ENCODE peak calls at places on chromosomes 11 and 22, in seven cellular contexts. R is mammary epithelial cell, C is fibroblast of mammary gland, N is body of pancreas, W is choroid plexus epithelial cell, K is SK-N-SH, E is A549. B is an unnamed sample.

GRCh38 chr11:65528819-65529350 is 4.0 kb downstream of the SCYL1 start:
- DNase-seq in R (no peak), C (no peak), N (no peak), W (no peak), K (no peak), E (no peak), B (no peak)

GRCh38 chr22:30206964-30207363 is 39.6 kb downstream of the LIF start:
- DNase-seq in R (peak), C (peak), N (peak), W (peak), K (peak), E (peak), B (no peak)

GRCh38 chr11:20668844-20669832 is at the start of gene NELL1:
- DNase-seq in R (peak), C (no peak), N (no peak), W (peak), K (peak), E (no peak), B (no peak)

GRCh38 chr11:96265236-96265737 is 77.7 kb downstream of the MAML2 start:
- DNase-seq in R (no peak), C (no peak), N (no peak), W (no peak), K (no peak), E (no peak), B (no peak)

GRCh38 chr11:13694115-13694514 is 25.6 kb downstream of the FAR1 start:
- DNase-seq in R (no peak), C (no peak), N (no peak), W (no peak), K (no peak), E (no peak), B (no peak)

GRCh38 chr11:3970101-3970500 is 114.6 kb downstream of the STIM1 start:
- DNase-seq in R (no peak), C (no peak), N (no peak), W (peak), K (no peak), E (no peak), B (no peak)

GRCh38 chr11:76888989-76889388 is 28.3 kb downstream of the ACER3 start:
- DNase-seq in R (no peak), C (no peak), N (no peak), W (peak), K (no peak), E (no peak), B (no peak)

GRCh38 chr11:64238076-64238475 is 2.8 kb upstream of the FKBP2 start:
- DNase-seq in R (no peak), C (no peak), N (no peak), W (no peak), K (no peak), E (no peak), B (no peak)

GRCh38 chr11:57323503-57324153 is 1.1 kb downstream of the TNKS1BP1 start:
- DNase-seq in R (no peak), C (peak), N (no peak), W (peak), K (no peak), E (peak), B (no peak)

GRCh38 chr11:4643084-4643483 is 698 bp upstream of the OR51E1 start:
- DNase-seq in R (no peak), C (no peak), N (no peak), W (peak), K (no peak), E (no peak), B (no peak)

GRCh38 chr11:3808846-3809623 is 675 bp downstream of the PGAP2 start:
- DNase-seq in R (peak), C (peak), N (peak), W (peak), K (peak), E (peak), B (peak)

GRCh38 chr11:19978668-19979518 is 181.4 kb downstream of the DBX1 start:
- DNase-seq in R (peak), C (peak), N (no peak), W (peak), K (no peak), E (peak), B (no peak)

GRCh38 chr11:46913484-46913883 is 4.9 kb downstream of the LRP4 start:
- DNase-seq in R (no peak), C (no peak), N (no peak), W (no peak), K (no peak), E (no peak), B (no peak)

GRCh38 chr22:19480173-19480568 is 451 bp downstream of the CDC45 start:
- DNase-seq in R (no peak), C (no peak), N (no peak), W (no peak), K (no peak), E (no peak), B (no peak)

GRCh38 chr11:72038491-72038890 is 39.8 kb downstream of the IL18BP start:
- DNase-seq in R (peak), C (peak), N (peak), W (peak), K (peak), E (no peak), B (no peak)

GRCh38 chr11:67303132-67303988 is at the start of gene SSH3:
- DNase-seq in R (peak), C (peak), N (peak), W (peak), K (peak), E (peak), B (no peak)

GRCh38 chr11:111449158-111449557 is 63.0 kb downstream of the BTG4 start:
- DNase-seq in R (no peak), C (no peak), N (no peak), W (no peak), K (peak), E (no peak), B (no peak)

GRCh38 chr11:131977231-131977630 is 606.8 kb downstream of the NTM start:
- DNase-seq in R (peak), C (peak), N (no peak), W (peak), K (no peak), E (no peak), B (no peak)

GRCh38 chr11:62689421-62690183 is at the start of gene LRRN4CL:
- DNase-seq in R (no peak), C (peak), N (no peak), W (peak), K (peak), E (no peak), B (no peak)

DNA sequence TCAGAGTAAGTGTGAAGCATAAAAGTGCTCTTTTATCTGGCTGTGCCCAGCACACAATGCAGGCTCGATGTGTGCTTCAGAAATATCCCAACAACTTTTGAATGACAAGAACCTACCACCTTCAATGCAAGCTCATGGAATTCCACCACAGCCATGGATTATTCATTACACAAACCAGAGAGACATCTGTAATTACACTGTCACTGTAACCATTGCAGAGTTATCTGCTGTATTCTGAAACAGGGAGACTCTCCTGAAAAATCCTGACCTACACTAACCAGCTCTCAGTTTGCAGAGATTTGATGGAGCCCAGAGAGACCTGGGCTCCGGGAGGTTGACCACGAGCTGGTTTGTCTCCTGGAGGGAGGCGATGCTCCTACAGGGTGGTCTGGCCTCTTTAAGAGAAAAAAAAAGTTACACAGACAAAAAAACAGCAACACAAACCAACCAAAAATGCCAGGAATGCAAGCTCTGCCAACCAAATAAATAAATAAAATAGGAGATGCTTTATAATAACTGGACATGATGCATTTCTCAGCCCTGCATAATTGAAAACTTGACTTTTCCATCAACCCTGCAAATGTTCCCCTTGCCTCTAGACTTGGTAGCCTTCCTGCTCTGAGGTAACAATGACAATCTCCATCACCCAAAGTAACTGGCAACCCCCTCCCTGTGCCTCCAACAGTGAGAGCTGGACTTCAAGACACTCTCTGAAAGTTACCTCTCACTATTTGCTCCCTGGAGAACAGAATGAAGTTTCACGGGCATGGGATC is 69.7 kb downstream of the ETS1 start:
- DNase-seq in R (no peak), C (peak), N (no peak), W (peak), K (no peak), E (no peak), B (no peak)
- H3K4me3 ChIP-seq in R (peak), C (peak), N (no peak), W (peak), K (peak), E (no peak), B (peak)

GRCh38 chr11:115415939-115416338 is 88.3 kb downstream of the CADM1 start:
- DNase-seq in R (no peak), C (no peak), N (no peak), W (no peak), K (peak), E (no peak), B (no peak)
- H3K4me3 ChIP-seq in R (no peak), C (no peak), N (no peak), W (no peak), K (no peak), E (no peak), B (no peak)

GRCh38 chr11:73340164-73340563 is 32.1 kb downstream of the ARHGEF17 start:
- DNase-seq in R (no peak), C (no peak), N (no peak), W (no peak), K (no peak), E (no peak), B (no peak)

GRCh38 chr11:73343076-73343833 is 32.9 kb upstream of the RELT start:
- DNase-seq in R (no peak), C (no peak), N (no peak), W (no peak), K (peak), E (no peak), B (no peak)

GRCh38 chr11:73345481-73346147 is 30.6 kb upstream of the RELT start:
- DNase-seq in R (no peak), C (no peak), N (no peak), W (no peak), K (no peak), E (no peak), B (no peak)

GRCh38 chr11:73344191-73344607 is 32.0 kb upstream of the RELT start:
- DNase-seq in R (no peak), C (no peak), N (no peak), W (no peak), K (peak), E (no peak), B (no peak)

GRCh38 chr11:73342633-73343032 is 33.6 kb upstream of the RELT start:
- DNase-seq in R (no peak), C (no peak), N (no peak), W (no peak), K (peak), E (no peak), B (no peak)
- H3K4me3 ChIP-seq in R (no peak), C (no peak), N (no peak), W (peak), K (peak), E (no peak), B (no peak)

GRCh38 chr11:122097419-122098001 is 18.5 kb downstream of the BLID start:
- DNase-seq in R (peak), C (peak), N (no peak), W (peak), K (peak), E (no peak), B (no peak)
- H3K4me3 ChIP-seq in R (peak), C (peak), N (no peak), W (peak), K (peak), E (no peak), B (no peak)

DNA sequence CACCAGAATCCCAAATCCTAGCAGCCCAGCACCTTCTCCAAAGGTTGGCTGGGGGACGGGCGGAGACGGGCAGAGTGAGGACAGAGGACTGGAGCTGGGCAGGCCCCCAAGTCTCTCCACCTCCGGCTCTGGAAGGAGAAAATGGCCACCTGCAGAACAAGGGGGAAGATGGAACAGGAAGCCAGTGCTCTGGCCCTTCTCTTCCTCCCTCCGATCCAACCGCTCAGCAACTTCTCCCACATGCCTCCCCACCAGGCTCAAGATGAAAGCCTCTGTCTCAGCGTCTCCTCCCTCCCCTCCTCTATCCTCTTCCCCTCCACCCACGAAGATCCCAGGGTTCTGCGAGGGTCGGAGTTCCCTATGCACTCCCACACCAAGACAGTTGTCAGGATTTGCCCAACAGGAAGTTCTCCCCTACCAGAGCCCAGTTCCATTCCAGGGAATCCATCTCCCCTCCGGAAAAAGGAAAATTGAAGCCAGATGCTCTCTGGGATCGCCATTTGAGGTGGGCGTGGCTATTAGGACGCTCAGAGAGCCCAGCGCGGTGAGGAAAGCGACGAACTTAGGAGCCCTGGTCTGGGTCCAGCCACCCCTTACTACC is 20.0 kb downstream of the ADA2 start:
- DNase-seq in R (no peak), C (peak), N (no peak), W (peak), K (peak), E (no peak), B (no peak)
- H3K4me3 ChIP-seq in R (no peak), C (peak), N (no peak), W (peak), K (no peak), E (no peak), B (no peak)

GRCh38 chr11:8689726-8690255 is 7.2 kb downstream of the RPL27A start:
- DNase-seq in R (no peak), C (peak), N (no peak), W (no peak), K (no peak), E (no peak), B (no peak)
- H3K4me3 ChIP-seq in R (peak), C (peak), N (no peak), W (no peak), K (peak), E (peak), B (peak)

GRCh38 chr11:2382129-2382517 is 5.0 kb downstream of the CD81 start:
- DNase-seq in R (no peak), C (no peak), N (no peak), W (no peak), K (no peak), E (no peak), B (no peak)

GRCh38 chr11:2382927-2383822 is 6.1 kb downstream of the CD81 start:
- DNase-seq in R (no peak), C (peak), N (no peak), W (peak), K (no peak), E (no peak), B (no peak)

GRCh38 chr11:2380807-2381350 is 3.8 kb downstream of the CD81 start:
- DNase-seq in R (no peak), C (peak), N (no peak), W (peak), K (no peak), E (no peak), B (no peak)

GRCh38 chr11:2380396-2380795 is 3.3 kb downstream of the CD81 start:
- DNase-seq in R (no peak), C (no peak), N (no peak), W (no peak), K (no peak), E (no peak), B (no peak)

GRCh38 chr11:2381494-2382128 is 4.5 kb downstream of the CD81 start:
- DNase-seq in R (no peak), C (no peak), N (no peak), W (no peak), K (no peak), E (no peak), B (no peak)
- H3K4me3 ChIP-seq in R (no peak), C (no peak), N (no peak), W (no peak), K (no peak), E (no peak), B (no peak)

GRCh38 chr22:22421392-22421791 is 87.2 kb downstream of the ZNF280B start:
- DNase-seq in R (no peak), C (no peak), N (no peak), W (no peak), K (no peak), E (no peak), B (no peak)

GRCh38 chr22:22420580-22420979 is 88.0 kb downstream of the ZNF280B start:
- DNase-seq in R (no peak), C (no peak), N (no peak), W (no peak), K (no peak), E (no peak), B (no peak)

GRCh38 chr22:22424210-22424800 is 84.2 kb downstream of the ZNF280B start:
- DNase-seq in R (no peak), C (no peak), N (no peak), W (peak), K (no peak), E (no peak), B (no peak)

GRCh38 chr22:22423681-22424080 is 84.9 kb downstream of the ZNF280B start:
- DNase-seq in R (no peak), C (no peak), N (no peak), W (no peak), K (no peak), E (no peak), B (no peak)

DNA sequence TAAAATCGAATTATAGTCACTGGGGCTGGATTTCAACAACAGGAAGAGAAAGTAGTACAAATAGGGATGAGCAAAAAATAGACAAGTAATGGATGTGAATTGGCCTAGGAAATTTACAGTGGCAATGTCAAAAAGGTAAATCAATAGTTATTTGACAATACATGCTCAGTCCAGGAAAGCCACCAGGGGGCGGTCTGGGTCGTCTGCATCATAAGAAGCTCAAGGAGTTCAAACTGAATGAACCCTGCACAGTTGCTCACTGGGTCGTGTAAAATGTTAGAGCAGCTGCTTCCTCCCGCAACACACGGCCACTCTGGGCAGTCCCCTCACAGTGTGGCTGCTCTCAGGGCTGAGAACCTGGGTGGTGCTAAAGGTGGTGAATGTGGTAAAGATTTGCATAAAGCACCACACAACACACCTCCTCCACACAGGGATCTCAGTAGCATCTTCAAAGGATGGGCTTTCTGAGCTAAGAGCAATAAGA is 85.9 kb downstream of the ZNF280B start:
- DNase-seq in R (peak), C (peak), N (peak), W (peak), K (peak), E (peak), B (no peak)
- H3K4me3 ChIP-seq in R (no peak), C (no peak), N (no peak), W (no peak), K (no peak), E (no peak), B (no peak)

B was measured in effector memory CD4-positive, alpha-beta T cell.